ENCODE peak calls at places on chromosomes 3 and 15, in ten cellular contexts. H, J, F, A, E, Q, L, W, O and N are unnamed samples.

GRCh38 chr3:119323401-119324107 is 29.4 kb downstream of the ARHGAP31 start:
- DNase-seq in L (peak; percentile 83), Q (no peak), O (no peak), F (no peak), H (no peak), A (no peak), E (peak; percentile 27), W (no peak), J (no peak), N (no peak)

GRCh38 chr3:101779047-101779807 is at the start of gene NXPE3:
- DNase-seq in O (peak; percentile 65), E (peak; percentile 80), W (peak; percentile 90), L (peak; percentile 98), J (peak; percentile 57), F (peak; percentile 97), A (peak; percentile 94), Q (peak; percentile 91), H (peak; percentile 93), N (no peak)

GRCh38 chr3:40971191-40972168 is 227.8 kb upstream of the CTNNB1 start:
- DNase-seq in J (peak; percentile 42), A (peak; percentile 79), O (peak; percentile 53), Q (peak; percentile 47), H (peak; percentile 73), F (no peak), E (peak; percentile 17), L (peak; percentile 79), W (peak; percentile 99), N (peak; percentile 98)

GRCh38 chr15:47244361-47244760 is 472.9 kb upstream of the SEMA6D start:
- DNase-seq in H (no peak), O (no peak), Q (no peak), J (no peak), E (no peak), W (no peak), F (no peak), A (no peak), L (no peak), N (no peak)

GRCh38 chr3:161372321-161373260 is 1.3 kb upstream of the SPTSSB start:
- DNase-seq in E (peak; percentile 16), W (peak; percentile 27), L (peak; percentile 68), O (no peak), A (no peak), H (no peak), F (no peak), J (peak; percentile 18), Q (peak; percentile 44), N (no peak)

GRCh38 chr15:36961956-36962355 is 138.4 kb downstream of the MEIS2 start:
- DNase-seq in L (no peak), Q (no peak), H (no peak), J (no peak), E (no peak), W (no peak), A (no peak), F (no peak), O (no peak), N (no peak)

GRCh38 chr15:74192751-74193150 is 9.8 kb downstream of the STRA6 start:
- DNase-seq in A (no peak), H (no peak), Q (no peak), J (no peak), O (no peak), W (no peak), L (no peak), E (no peak), F (no peak), N (no peak)

GRCh38 chr3:160981217-160981938 is 123.8 kb downstream of the B3GALNT1 start:
- DNase-seq in J (no peak), H (no peak), E (no peak), L (no peak), F (no peak), O (no peak), A (no peak), W (no peak), Q (no peak), N (no peak)

GRCh38 chr15:67836477-67836876 is 3.4 kb downstream of the RNU6-1 start:
- DNase-seq in Q (peak; percentile 60), E (no peak), F (no peak), W (peak; percentile 52), L (peak; percentile 80), O (no peak), J (no peak), H (peak; percentile 62), A (peak; percentile 74), N (no peak)

GRCh38 chr3:8505621-8506020 is 4.0 kb downstream of the LMCD1 start:
- DNase-seq in H (peak; percentile 57), W (peak; percentile 77), F (no peak), L (no peak), Q (peak; percentile 68), A (no peak), O (no peak), J (no peak), E (no peak), N (no peak)

GRCh38 chr15:98000249-98001203 is 40.0 kb downstream of the ARRDC4 start:
- DNase-seq in O (no peak), J (no peak), W (no peak), E (no peak), L (no peak), A (no peak), H (peak; percentile 60), F (no peak), Q (no peak), N (no peak)

GRCh38 chr15:89928421-89928820 is 15.7 kb upstream of the ARPIN start:
- DNase-seq in F (no peak), E (no peak), Q (no peak), O (peak; percentile 14), A (no peak), L (no peak), W (no peak), J (no peak), H (no peak), N (no peak)

GRCh38 chr15:89936051-89936792 is 23.5 kb upstream of the ARPIN start:
- DNase-seq in J (no peak), A (no peak), O (no peak), Q (no peak), L (no peak), W (no peak), F (no peak), H (no peak), E (no peak), N (no peak)

GRCh38 chr15:89937365-89938355 is 24.9 kb upstream of the ARPIN start:
- DNase-seq in A (no peak), H (no peak), F (no peak), O (no peak), W (no peak), J (no peak), L (no peak), E (no peak), Q (no peak), N (no peak)

GRCh38 chr15:89936793-89937265 is 24.1 kb upstream of the ARPIN start:
- DNase-seq in Q (no peak), H (no peak), F (no peak), L (no peak), W (no peak), J (no peak), E (no peak), O (no peak), A (no peak), N (no peak)

GRCh38 chr15:89932880-89933279 is 20.1 kb upstream of the ARPIN start:
- DNase-seq in E (no peak), O (no peak), A (no peak), L (no peak), J (no peak), F (no peak), W (no peak), H (no peak), Q (no peak), N (no peak)
- TF ChIP-seq POLR2AphosphoS5 in E (no peak), O (no peak), A (no peak), L (no peak), J (no peak), F (no peak), W (no peak), H (no peak), Q (no peak), N (no peak)

GRCh38 chr3:50610992-50611463 is 546 bp downstream of the CISH start:
- DNase-seq in E (no peak), J (no peak), W (peak; percentile 26), A (no peak), H (no peak), F (no peak), O (no peak), Q (no peak), L (peak; percentile 84), N (no peak)
- TF ChIP-seq POLR2A in E (no peak), J (no peak), W (no peak), A (no peak), H (no peak), F (no peak), O (no peak), Q (no peak), L (no peak), N (no peak)

GRCh38 chr3:181720281-181720680 is 8.6 kb downstream of the SOX2 start:
- DNase-seq in L (no peak), O (no peak), A (no peak), F (peak; percentile 72), J (no peak), H (no peak), W (no peak), E (no peak), Q (peak; percentile 45), N (no peak)

GRCh38 chr3:181723064-181723463 is 11.3 kb downstream of the SOX2 start:
- DNase-seq in E (no peak), W (no peak), A (no peak), L (no peak), Q (no peak), H (no peak), J (no peak), O (no peak), F (no peak), N (no peak)

GRCh38 chr3:181721369-181721768 is 9.6 kb downstream of the SOX2 start:
- DNase-seq in L (no peak), Q (no peak), E (no peak), H (no peak), O (no peak), F (no peak), W (no peak), J (no peak), A (no peak), N (no peak)

GRCh38 chr3:181723568-181724431 is 12.1 kb downstream of the SOX2 start:
- DNase-seq in A (no peak), L (no peak), J (no peak), W (no peak), E (no peak), F (no peak), O (no peak), H (no peak), Q (no peak), N (no peak)

DNA sequence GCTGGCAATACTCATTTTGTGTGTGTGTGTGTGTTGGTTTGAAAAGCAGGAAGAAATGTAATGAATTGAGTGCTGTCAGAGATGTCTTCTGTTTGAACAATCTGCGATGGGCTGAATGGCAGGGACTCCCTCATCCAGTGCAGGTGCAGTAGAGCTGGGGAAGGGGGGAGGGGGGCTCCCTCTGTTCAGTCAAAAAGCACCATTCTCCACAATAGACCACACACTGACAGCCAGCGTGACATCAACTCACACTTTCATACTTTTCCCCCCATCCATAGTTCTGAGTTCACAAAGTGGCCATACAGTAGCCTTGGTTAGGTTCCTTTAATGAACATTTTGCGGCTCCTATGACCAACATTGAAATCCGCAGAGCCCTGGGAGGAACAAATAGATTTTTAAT is 10.4 kb downstream of the SOX2 start:
- DNase-seq in W (no peak), F (no peak), A (no peak), Q (no peak), E (no peak), H (no peak), O (no peak), J (no peak), L (no peak), N (no peak)
- TF ChIP-seq POLR2AphosphoS5 in W (no peak), F (no peak), A (no peak), Q (no peak), E (no peak), H (no peak), O (no peak), J (no peak), L (no peak), N (no peak)

GRCh38 chr15:59369597-59369996 is 3.1 kb downstream of the MYO1E start:
- DNase-seq in J (no peak), W (no peak), H (no peak), F (no peak), L (no peak), E (no peak), Q (no peak), O (no peak), A (no peak), N (no peak)
- TF ChIP-seq POLR2A in J (no peak), W (no peak), H (no peak), F (no peak), L (no peak), E (no peak), Q (no peak), O (no peak), A (no peak), N (no peak)